ENCODE peak calls at places on chromosomes 4 and X, in five cellular contexts. One of them, this sample, is unnamed.

GRCh38 chrX:152895724-152896420 is 2.0 kb upstream of the ZNF185 start:
- DNase-seq in MM.1S: no peak
- DNase-seq in lower leg skin: peak; percentile 55
- DNase-seq in fibroblast of the aortic adventitia: no peak
- DNase-seq in transverse colon: peak; percentile 75
- DNase-seq in this sample: no peak

GRCh38 chrX:9861711-9862110 is 75.5 kb downstream of the SHROOM2 start:
- DNase-seq in MM.1S: no peak
- DNase-seq in lower leg skin: no peak
- DNase-seq in fibroblast of the aortic adventitia: no peak
- DNase-seq in transverse colon: no peak
- DNase-seq in this sample: no peak

GRCh38 chr4:1998296-1998695 is 10.5 kb downstream of the NELFA start:
- DNase-seq in MM.1S: no peak
- DNase-seq in lower leg skin: no peak
- DNase-seq in fibroblast of the aortic adventitia: no peak
- DNase-seq in transverse colon: no peak
- DNase-seq in this sample: no peak

GRCh38 chr4:174156239-174156826 is 127.1 kb downstream of the FBXO8 start:
- DNase-seq in MM.1S: peak; percentile 67
- DNase-seq in lower leg skin: no peak
- DNase-seq in fibroblast of the aortic adventitia: peak; percentile 81
- DNase-seq in transverse colon: no peak
- DNase-seq in this sample: peak; percentile 58

GRCh38 chr4:108830509-108831244 is 67.8 kb upstream of the ETNPPL start:
- DNase-seq in MM.1S: peak; percentile 97
- DNase-seq in lower leg skin: no peak
- DNase-seq in fibroblast of the aortic adventitia: no peak
- DNase-seq in transverse colon: peak; percentile 39
- DNase-seq in this sample: no peak

GRCh38 chr4:164904941-164905340 is 28.0 kb downstream of the APELA start:
- DNase-seq in MM.1S: no peak
- DNase-seq in lower leg skin: no peak
- DNase-seq in fibroblast of the aortic adventitia: no peak
- DNase-seq in transverse colon: no peak
- DNase-seq in this sample: no peak

GRCh38 chrX:112774142-112774541 is 66.5 kb downstream of the AMOT start:
- DNase-seq in MM.1S: no peak
- DNase-seq in lower leg skin: no peak
- DNase-seq in fibroblast of the aortic adventitia: no peak
- DNase-seq in transverse colon: no peak
- DNase-seq in this sample: no peak

GRCh38 chr4:6123116-6123515 is 77.2 kb downstream of the JAKMIP1 start:
- DNase-seq in MM.1S: no peak
- DNase-seq in lower leg skin: no peak
- DNase-seq in fibroblast of the aortic adventitia: no peak
- DNase-seq in transverse colon: no peak
- DNase-seq in this sample: no peak

GRCh38 chr4:1879491-1879890 is 8.3 kb downstream of the NSD2 start:
- DNase-seq in MM.1S: no peak
- DNase-seq in lower leg skin: no peak
- DNase-seq in fibroblast of the aortic adventitia: no peak
- DNase-seq in transverse colon: no peak
- DNase-seq in this sample: no peak

GRCh38 chr4:119898211-119898610 is 168.4 kb downstream of the MAD2L1 start:
- DNase-seq in MM.1S: no peak
- DNase-seq in lower leg skin: no peak
- DNase-seq in fibroblast of the aortic adventitia: no peak
- DNase-seq in transverse colon: no peak
- DNase-seq in this sample: no peak

GRCh38 chrX:53048169-53049126 is at the start of gene GPR173:
- DNase-seq in MM.1S: no peak
- DNase-seq in lower leg skin: no peak
- DNase-seq in fibroblast of the aortic adventitia: peak; percentile 69
- DNase-seq in transverse colon: peak; percentile 21
- DNase-seq in this sample: peak; percentile 78

GRCh38 chrX:39762266-39762841 is 335.4 kb downstream of the BCOR start:
- DNase-seq in MM.1S: no peak
- DNase-seq in lower leg skin: no peak
- DNase-seq in fibroblast of the aortic adventitia: peak; percentile 86
- DNase-seq in transverse colon: no peak
- DNase-seq in this sample: peak; percentile 90

GRCh38 chr4:62093735-62094134 is 893.6 kb downstream of the ADGRL3 start:
- DNase-seq in MM.1S: no peak
- DNase-seq in lower leg skin: no peak
- DNase-seq in fibroblast of the aortic adventitia: no peak
- DNase-seq in transverse colon: no peak
- DNase-seq in this sample: no peak

GRCh38 chr4:46994007-46994405 is 625 bp upstream of the GABRA4 start:
- DNase-seq in MM.1S: no peak
- DNase-seq in lower leg skin: no peak
- DNase-seq in fibroblast of the aortic adventitia: no peak
- DNase-seq in transverse colon: no peak
- DNase-seq in this sample: no peak

GRCh38 chrX:2928127-2928582 is 984 bp downstream of the ARSD start:
- DNase-seq in MM.1S: no peak
- DNase-seq in lower leg skin: peak; percentile 16
- DNase-seq in fibroblast of the aortic adventitia: no peak
- DNase-seq in transverse colon: peak; percentile 53
- DNase-seq in this sample: no peak

GRCh38 chr4:10082047-10082446 is 34.6 kb downstream of the WDR1 start:
- DNase-seq in MM.1S: no peak
- DNase-seq in lower leg skin: no peak
- DNase-seq in fibroblast of the aortic adventitia: no peak
- DNase-seq in transverse colon: peak; percentile 3
- DNase-seq in this sample: no peak

GRCh38 chrX:39167791-39168190 is 366.5 kb downstream of the MID1IP1 start:
- DNase-seq in MM.1S: peak; percentile 83
- DNase-seq in lower leg skin: no peak
- DNase-seq in fibroblast of the aortic adventitia: no peak
- DNase-seq in transverse colon: no peak
- DNase-seq in this sample: no peak

GRCh38 chr4:23855912-23856605 is 33.8 kb downstream of the PPARGC1A start:
- DNase-seq in MM.1S: no peak
- DNase-seq in lower leg skin: no peak
- DNase-seq in fibroblast of the aortic adventitia: no peak
- DNase-seq in transverse colon: no peak
- DNase-seq in this sample: peak; percentile 80

GRCh38 chr4:40520533-40520932 is 109.1 kb downstream of the RBM47 start:
- DNase-seq in MM.1S: no peak
- DNase-seq in lower leg skin: no peak
- DNase-seq in fibroblast of the aortic adventitia: no peak
- DNase-seq in transverse colon: no peak
- DNase-seq in this sample: no peak

GRCh38 chr4:95095352-95095974 is 337.7 kb downstream of the BMPR1B start:
- DNase-seq in MM.1S: peak; percentile 30
- DNase-seq in lower leg skin: no peak
- DNase-seq in fibroblast of the aortic adventitia: peak; percentile 72
- DNase-seq in transverse colon: no peak
- DNase-seq in this sample: peak; percentile 68
- TF ChIP-seq CTCF in MM.1S: peak; percentile 45
- TF ChIP-seq CTCF in lower leg skin: no peak
- TF ChIP-seq CTCF in fibroblast of the aortic adventitia: peak; percentile 79
- TF ChIP-seq CTCF in transverse colon: peak; percentile 32
- TF ChIP-seq CTCF in this sample: peak; percentile 72

GRCh38 chr4:21806991-21807390 is 141.6 kb downstream of the KCNIP4 start:
- DNase-seq in MM.1S: no peak
- DNase-seq in lower leg skin: no peak
- DNase-seq in fibroblast of the aortic adventitia: no peak
- DNase-seq in transverse colon: no peak
- DNase-seq in this sample: no peak
- TF ChIP-seq CTCF in MM.1S: no peak
- TF ChIP-seq CTCF in lower leg skin: no peak
- TF ChIP-seq CTCF in fibroblast of the aortic adventitia: no peak
- TF ChIP-seq CTCF in transverse colon: no peak
- TF ChIP-seq CTCF in this sample: no peak

GRCh38 chr4:154506253-154506652 is 14.7 kb upstream of the DCHS2 start:
- DNase-seq in MM.1S: peak; percentile 36
- DNase-seq in lower leg skin: no peak
- DNase-seq in fibroblast of the aortic adventitia: peak; percentile 52
- DNase-seq in transverse colon: no peak
- DNase-seq in this sample: peak; percentile 50
- TF ChIP-seq CTCF in MM.1S: peak; percentile 52
- TF ChIP-seq CTCF in lower leg skin: no peak
- TF ChIP-seq CTCF in fibroblast of the aortic adventitia: peak; percentile 50
- TF ChIP-seq CTCF in transverse colon: peak; percentile 46
- TF ChIP-seq CTCF in this sample: peak; percentile 54

GRCh38 chr4:52273885-52274284 is 222.8 kb downstream of the SPATA18 start:
- DNase-seq in MM.1S: no peak
- DNase-seq in lower leg skin: no peak
- DNase-seq in fibroblast of the aortic adventitia: no peak
- DNase-seq in transverse colon: no peak
- DNase-seq in this sample: no peak
- TF ChIP-seq CTCF in MM.1S: no peak
- TF ChIP-seq CTCF in lower leg skin: no peak
- TF ChIP-seq CTCF in fibroblast of the aortic adventitia: no peak
- TF ChIP-seq CTCF in transverse colon: no peak
- TF ChIP-seq CTCF in this sample: no peak

This sample was measured in astrocyte of the spinal cord.